ENCODE peak calls at places on chromosomes 16 and 17, in eight cellular contexts. P is mammary epithelial cell, N is right lobe of liver, V is uterus, L is A673, H is AG04450, Y is tibial nerve, T is lung. O is an unnamed sample.

GRCh38 chr17:50051082-50051576 is 4.8 kb upstream of the ITGA3 start:
- DNase-seq in P (peak; percentile 93), Y (no peak), T (peak; percentile 73), N (peak; percentile 27), V (no peak), L (peak; percentile 67), H (no peak), O (peak; percentile 93)

GRCh38 chr16:66335704-66336329 is 30.7 kb upstream of the CDH5 start:
- DNase-seq in T (no peak), H (peak; percentile 60), Y (no peak), P (no peak), N (no peak), V (no peak), L (peak; percentile 89), O (no peak)

GRCh38 chr17:82490512-82491195 is 28.9 kb upstream of the FOXK2 start:
- DNase-seq in L (no peak), H (no peak), Y (no peak), P (no peak), N (no peak), T (no peak), V (no peak), O (no peak)

GRCh38 chr17:75238684-75239191 is 22.7 kb downstream of the GGA3 start:
- DNase-seq in H (peak; percentile 43), N (no peak), Y (no peak), V (peak; percentile 58), L (peak; percentile 80), T (peak; percentile 46), P (peak; percentile 46), O (peak; percentile 68)

GRCh38 chr17:2194778-2195417 is 108.7 kb downstream of the SMG6 start:
- DNase-seq in P (no peak), L (peak; percentile 39), N (no peak), Y (no peak), H (no peak), T (no peak), V (peak; percentile 27), O (no peak)

GRCh38 chr17:80352991-80353665 is 61.8 kb upstream of the ENDOV start:
- DNase-seq in N (no peak), H (no peak), Y (no peak), V (no peak), T (no peak), P (no peak), L (no peak), O (no peak)

GRCh38 chr16:75092777-75093176 is 23.8 kb downstream of the LDHD start:
- DNase-seq in P (no peak), V (no peak), T (no peak), N (no peak), H (no peak), Y (no peak), L (no peak), O (no peak)

GRCh38 chr17:17959520-17960361 is 12.5 kb downstream of the TOM1L2 start:
- DNase-seq in N (no peak), V (no peak), P (no peak), T (no peak), Y (no peak), L (no peak), H (no peak), O (no peak)

GRCh38 chr16:19400709-19401108 is 17.0 kb upstream of the TMC5 start:
- DNase-seq in Y (no peak), P (no peak), H (no peak), L (peak; percentile 55), T (no peak), V (no peak), N (no peak), O (no peak)

GRCh38 chr17:48162305-48162934 is 54.9 kb downstream of the SNX11 start:
- DNase-seq in T (no peak), V (no peak), P (no peak), Y (no peak), L (no peak), H (no peak), N (no peak), O (no peak)

GRCh38 chr16:35525979-35526590 is 2066.7 kb downstream of the TP53TG3F start:
- DNase-seq in H (no peak), V (no peak), L (no peak), P (no peak), T (no peak), N (no peak), Y (no peak), O (no peak)
- TF ChIP-seq CTCF in H (no peak), V (no peak), L (no peak), P (no peak), T (no peak), N (no peak), Y (no peak), O (no peak)

GRCh38 chr16:86444274-86445060 is 65.9 kb upstream of the FOXF1 start:
- DNase-seq in P (no peak), V (no peak), N (no peak), H (no peak), T (no peak), Y (no peak), L (no peak), O (no peak)

GRCh38 chr16:86446279-86446678 is 64.0 kb upstream of the FOXF1 start:
- DNase-seq in H (no peak), N (no peak), L (no peak), V (no peak), T (no peak), Y (no peak), P (no peak), O (no peak)

GRCh38 chr16:86447228-86447627 is 63.1 kb upstream of the FOXF1 start:
- DNase-seq in P (no peak), H (no peak), L (no peak), Y (no peak), T (no peak), V (no peak), N (no peak), O (no peak)

GRCh38 chr16:86443508-86444130 is 66.7 kb upstream of the FOXF1 start:
- DNase-seq in L (no peak), T (no peak), V (no peak), H (no peak), P (no peak), N (no peak), Y (no peak), O (no peak)

GRCh38 chr16:86442703-86443102 is 67.6 kb upstream of the FOXF1 start:
- DNase-seq in N (no peak), Y (no peak), P (no peak), V (no peak), L (no peak), T (no peak), H (no peak), O (no peak)
- H3K27ac ChIP-seq in N (no peak overlapping the region), Y (no peak overlapping the region), P (no peak overlapping the region), V (no peak overlapping the region), L (no peak overlapping the region), T (no peak overlapping the region), H (no peak overlapping the region), O (no peak overlapping the region)

DNA sequence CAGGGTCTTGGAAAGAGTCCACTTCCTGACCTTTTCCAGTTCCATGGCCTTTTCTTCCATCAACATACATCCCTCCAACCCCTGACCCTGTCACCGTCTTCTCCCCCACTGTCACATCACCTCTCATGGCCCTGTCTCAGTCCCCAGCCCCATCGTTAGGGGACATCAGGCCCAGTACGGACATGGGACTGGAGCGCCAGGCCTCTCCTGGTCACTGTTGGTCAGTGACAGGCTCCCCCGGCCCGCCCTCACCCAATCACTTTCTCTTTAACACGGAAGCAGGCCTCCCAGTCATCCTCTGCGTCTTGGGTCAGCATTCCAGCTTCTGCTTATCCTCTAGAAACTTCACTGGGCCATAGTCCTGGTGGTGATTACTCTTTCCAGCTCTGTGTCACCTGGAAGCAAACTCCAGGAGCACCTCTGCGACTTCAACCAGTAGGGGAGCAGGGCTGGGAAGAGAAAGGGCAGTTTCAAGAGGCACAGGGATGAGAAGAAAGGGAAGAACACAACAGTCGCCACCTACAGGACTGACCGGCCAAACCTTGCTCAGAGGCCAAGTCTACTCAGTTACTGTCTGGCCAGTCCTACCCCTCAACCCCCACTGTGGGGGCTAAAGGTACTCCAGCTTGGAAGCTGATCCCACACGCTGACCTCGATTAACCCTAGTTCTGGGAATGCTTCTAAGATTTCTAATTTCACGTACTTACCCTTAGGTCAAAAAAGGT is 15.9 kb upstream of the ICAM2 start:
- DNase-seq in Y (no peak), V (no peak), P (no peak), H (no peak), N (no peak), T (no peak), L (no peak), O (no peak)
- TF ChIP-seq CTCF in Y (no peak), V (no peak), P (no peak), H (no peak), N (no peak), T (no peak), L (no peak), O (no peak)

DNA sequence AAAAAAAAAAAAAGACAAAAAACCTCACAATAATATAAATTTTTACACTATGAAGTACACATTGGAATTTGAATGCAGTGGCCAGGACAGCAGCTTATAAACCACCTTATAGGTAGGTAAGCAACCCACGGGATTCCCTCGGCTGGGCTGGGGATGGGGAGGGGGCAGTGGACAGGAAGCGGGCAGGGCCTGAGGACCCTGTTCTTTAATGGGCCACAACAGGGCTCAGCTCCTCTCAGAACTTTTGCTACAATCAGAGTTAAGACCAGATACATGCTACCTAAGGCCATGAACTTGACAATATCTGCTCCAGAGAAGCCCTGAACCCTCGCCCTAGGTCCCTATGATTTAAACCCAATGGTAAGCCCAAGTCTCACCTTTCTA is 25.1 kb downstream of the STAT5A start:
- DNase-seq in T (no peak), H (no peak), Y (no peak), V (no peak), P (no peak), L (no peak), N (no peak), O (no peak)
- H3K27ac ChIP-seq in T (no peak overlapping the region), H (peak overlapping the region; percentile 21), Y (peak overlapping the region; percentile 90), V (no peak overlapping the region), P (no peak overlapping the region), L (no peak overlapping the region), N (no peak overlapping the region), O (peak overlapping the region; percentile 37)

O was measured in RWPE1.